ENCODE peak calls at places on chromosome 22, in nine cellular contexts. P is AG08396; V is RPMI8226; Q is germinal center; Z is cardiac fibroblast; L is T-cell; A is fibroblast of lung; C is GM23248; J is activated CD8-positive, alpha-beta memory T cell treated with anti-CD3 and anti-CD28 coated beads, Interleukin-2, amount 50 U/mL, for 48 hours. E is an unnamed sample.

GRCh38 chr22:17881366-17881765 is 107.1 kb upstream of the BID start:
- DNase-seq in V (no peak), J (no peak), C (no peak), L (no peak), Z (no peak), P (no peak), A (no peak), Q (no peak), E (no peak)

GRCh38 chr22:50118557-50119168 is 28.9 kb downstream of the MOV10L1 start:
- DNase-seq in A (peak; percentile 95), Q (no peak), Z (peak; percentile 93), J (no peak), L (no peak), P (peak; percentile 73), C (peak; percentile 67), V (no peak), E (no peak)

GRCh38 chr22:23207786-23208325 is 27.5 kb downstream of the BCR start:
- DNase-seq in A (no peak), P (no peak), C (no peak), L (no peak), Z (no peak), V (no peak), Q (peak; percentile 75), J (no peak), E (no peak)

GRCh38 chr22:23054531-23055257 is 15.6 kb upstream of the GNAZ start:
- DNase-seq in C (no peak), P (no peak), J (peak; percentile 26), Q (peak; percentile 67), Z (no peak), V (no peak), L (no peak), A (no peak), E (no peak)

GRCh38 chr22:29587938-29588699 is 7.2 kb upstream of the NIPSNAP1 start:
- DNase-seq in L (no peak), J (no peak), A (peak; percentile 73), P (peak; percentile 69), C (peak; percentile 95), Z (peak; percentile 92), Q (no peak), V (no peak), E (no peak)

GRCh38 chr22:19979712-19980493 is 36.7 kb downstream of the ARVCF start:
- DNase-seq in P (no peak), V (no peak), L (no peak), C (no peak), A (no peak), Q (no peak), Z (no peak), J (no peak), E (no peak)

GRCh38 chr22:28478564-28478963 is 201.1 kb downstream of the TTC28 start:
- DNase-seq in V (no peak), J (no peak), A (no peak), Q (no peak), Z (no peak), L (no peak), P (no peak), C (no peak), E (no peak)

GRCh38 chr22:48459859-48460823 is 1367.5 kb downstream of the BRD1 start:
- DNase-seq in C (no peak), P (no peak), J (no peak), Q (no peak), L (no peak), V (no peak), Z (no peak), A (no peak), E (no peak)

GRCh38 chr22:49934891-49935557 is 16.6 kb downstream of the CRELD2 start:
- DNase-seq in C (peak; percentile 72), V (peak; percentile 93), Q (peak; percentile 67), P (peak; percentile 84), A (peak; percentile 59), Z (peak; percentile 47), J (peak; percentile 95), L (peak; percentile 88), E (peak; percentile 74)

GRCh38 chr22:24894998-24895397 is 51.5 kb downstream of the LHFPL7 start:
- DNase-seq in J (no peak), A (peak; percentile 86), V (peak; percentile 91), Z (peak; percentile 90), L (no peak), P (peak; percentile 35), C (peak; percentile 56), Q (no peak), E (no peak)

GRCh38 chr22:36435516-36436415 is 45.7 kb downstream of the TXN2 start:
- DNase-seq in J (peak; percentile 75), P (no peak), Z (no peak), A (no peak), V (peak; percentile 80), L (peak; percentile 67), C (no peak), Q (peak; percentile 35), E (peak; percentile 19)

GRCh38 chr22:38325575-38325974 is 8.3 kb upstream of the CSNK1E start:
- DNase-seq in C (no peak), J (no peak), P (no peak), Q (no peak), L (no peak), V (no peak), Z (no peak), A (no peak), E (no peak)

E was measured in T-helper 2 cell.